ENCODE peak calls at places on chromosome 4, in ten cellular contexts. P is ELR, M is RCC 7860, E is aorta, G is EH, H is naive B cell, U is iPS-NIHi11, S is AG10803, C is NCI-H1417, Z is dermis blood vessel endothelial cell. B is an unnamed sample.

GRCh38 chr4:3485011-3485881 is 22.1 kb downstream of the DOK7 start:
- DNase-seq in P (no peak), M (no peak), E (no peak), G (no peak), H (peak; percentile 74), U (no peak), S (no peak), C (peak; percentile 32), Z (no peak), B (no peak)

GRCh38 chr4:140099993-140100392 is 54.0 kb downstream of the MAML3 start:
- DNase-seq in P (peak; percentile 69), M (no peak), E (peak; percentile 68), G (no peak), H (no peak), U (no peak), S (no peak), C (no peak), Z (peak; percentile 88), B (no peak)

GRCh38 chr4:1216869-1217294 is 32.0 kb downstream of the CTBP1 start:
- DNase-seq in P (no peak), M (no peak), E (no peak), G (no peak), H (peak; percentile 50), U (no peak), S (no peak), C (no peak), Z (peak; percentile 52), B (no peak)

GRCh38 chr4:152949930-152950329 is 13.8 kb downstream of the FHDC1 start:
- DNase-seq in P (no peak), M (no peak), E (no peak), G (no peak), H (no peak), U (peak; percentile 52), S (no peak), C (no peak), Z (no peak), B (no peak)

GRCh38 chr4:27888523-27888922 is 1027.9 kb downstream of the STIM2 start:
- DNase-seq in P (no peak), M (no peak), E (no peak), G (no peak), H (no peak), U (no peak), S (no peak), C (no peak), Z (no peak), B (no peak)

GRCh38 chr4:47525154-47525819 is 40.2 kb downstream of the ATP10D start:
- DNase-seq in P (peak; percentile 90), M (peak; percentile 69), E (no peak), G (peak; percentile 96), H (no peak), U (no peak), S (peak; percentile 95), C (no peak), Z (peak; percentile 89), B (no peak)

GRCh38 chr4:41022116-41022515 is 192.2 kb downstream of the APBB2 start:
- DNase-seq in P (no peak), M (no peak), E (no peak), G (peak; percentile 83), H (no peak), U (no peak), S (peak; percentile 82), C (no peak), Z (no peak), B (no peak)

GRCh38 chr4:54499308-54500074 is 158.3 kb upstream of the KIT start:
- DNase-seq in P (peak; percentile 57), M (peak; percentile 93), E (no peak), G (peak; percentile 98), H (no peak), U (peak; percentile 10), S (peak; percentile 64), C (no peak), Z (no peak), B (no peak)

GRCh38 chr4:128163177-128164117 is 102.3 kb downstream of the LARP1B start:
- DNase-seq in P (peak; percentile 94), M (peak; percentile 16), E (no peak), G (peak; percentile 73), H (no peak), U (no peak), S (peak; percentile 50), C (no peak), Z (peak; percentile 85), B (no peak)

GRCh38 chr4:176335421-176335820 is 15.7 kb downstream of the SPCS3 start:
- DNase-seq in P (peak; percentile 68), M (peak; percentile 11), E (no peak), G (peak; percentile 56), H (no peak), U (no peak), S (no peak), C (no peak), Z (no peak), B (no peak)

GRCh38 chr4:137635108-137635507 is 102.8 kb upstream of the PCDH18 start:
- DNase-seq in P (no peak), M (no peak), E (no peak), G (peak; percentile 29), H (no peak), U (no peak), S (peak; percentile 82), C (no peak), Z (no peak), B (no peak)

GRCh38 chr4:123547167-123547817 is 150.7 kb downstream of the SPRY1 start:
- DNase-seq in P (no peak), M (no peak), E (no peak), G (no peak), H (no peak), U (peak; percentile 83), S (no peak), C (no peak), Z (no peak), B (peak; percentile 33)

GRCh38 chr4:1032861-1033260 is 21.4 kb downstream of the FGFRL1 start:
- DNase-seq in P (no peak), M (no peak), E (no peak), G (no peak), H (no peak), U (no peak), S (no peak), C (no peak), Z (no peak), B (no peak)

GRCh38 chr4:10182446-10183424 is 66.1 kb upstream of the WDR1 start:
- DNase-seq in P (no peak), M (no peak), E (no peak), G (no peak), H (no peak), U (no peak), S (no peak), C (no peak), Z (no peak), B (no peak)

GRCh38 chr4:23324291-23324690 is 565.6 kb downstream of the PPARGC1A start:
- DNase-seq in P (peak; percentile 42), M (peak; percentile 95), E (no peak), G (no peak), H (no peak), U (no peak), S (no peak), C (no peak), Z (no peak), B (no peak)

GRCh38 chr4:156999175-156999517 is 27.5 kb upstream of the PDGFC start:
- DNase-seq in P (peak; percentile 96), M (peak; percentile 93), E (no peak), G (peak; percentile 99), H (no peak), U (peak; percentile 62), S (peak; percentile 99), C (no peak), Z (peak; percentile 98), B (peak; percentile 18)

GRCh38 chr4:122604146-122604545 is 16.7 kb downstream of the IL21 start:
- DNase-seq in P (no peak), M (no peak), E (no peak), G (no peak), H (no peak), U (peak; percentile 19), S (no peak), C (no peak), Z (no peak), B (no peak)

GRCh38 chr4:102574317-102574716 is 73.2 kb downstream of the NFKB1 start:
- DNase-seq in P (no peak), M (no peak), E (no peak), G (no peak), H (no peak), U (no peak), S (peak; percentile 30), C (no peak), Z (no peak), B (no peak)

GRCh38 chr4:4334798-4335520 is 44.9 kb downstream of the ZBTB49 start:
- DNase-seq in P (peak; percentile 65), M (peak; percentile 40), E (peak; percentile 61), G (peak; percentile 61), H (peak; percentile 53), U (peak; percentile 63), S (peak; percentile 32), C (peak; percentile 64), Z (peak; percentile 76), B (peak; percentile 20)

GRCh38 chr4:185634066-185634652 is 98.9 kb upstream of the PDLIM3 start:
- DNase-seq in P (peak; percentile 3), M (no peak), E (no peak), G (no peak), H (no peak), U (peak; percentile 38), S (no peak), C (no peak), Z (peak; percentile 33), B (no peak)

GRCh38 chr4:99998062-99998880 is 48.2 kb upstream of the H2AZ1 start:
- DNase-seq in P (peak; percentile 73), M (no peak), E (no peak), G (peak; percentile 56), H (no peak), U (peak; percentile 17), S (peak; percentile 34), C (peak; percentile 39), Z (peak; percentile 35), B (no peak)

B was measured in NCI-H1105.